ENCODE peak calls at places on chromosome 12, in seven cellular contexts. S is GM23338, V is fibroblast of lung, Z is DND-41, P is endothelial cell of umbilical vein, E is mammary epithelial cell, Y is MM.1S. A is an unnamed sample.

GRCh38 chr12:6547987-6548386 is 7.9 kb downstream of the IFFO1 start:
- DNase-seq in S (no peak), V (peak), Z (no peak), P (peak), E (peak), Y (no peak), A (peak)

GRCh38 chr12:53825246-53826081 is 73.7 kb upstream of the CISTR start:
- DNase-seq in S (no peak), V (peak), Z (no peak), P (no peak), E (peak), Y (no peak), A (no peak)

GRCh38 chr12:52020539-52021336 is 14.0 kb downstream of the TAMALIN start:
- DNase-seq in S (peak), V (peak), Z (peak), P (peak), E (no peak), Y (peak), A (no peak)

GRCh38 chr12:66965613-66966012 is 286.7 kb upstream of the GRIP1 start:
- DNase-seq in S (no peak), V (no peak), Z (no peak), P (no peak), E (peak), Y (no peak), A (no peak)

GRCh38 chr12:18861287-18861858 is 123.5 kb downstream of the CAPZA3 start:
- DNase-seq in S (no peak), V (peak), Z (no peak), P (peak), E (peak), Y (peak), A (peak)

GRCh38 chr12:115963030-115963480 is 314.4 kb downstream of the MED13L start:
- DNase-seq in S (no peak), V (peak), Z (no peak), P (no peak), E (peak), Y (no peak), A (peak)

GRCh38 chr12:46921754-46922113 is 95.9 kb upstream of the SLC38A4 start:
- DNase-seq in S (no peak), V (peak), Z (no peak), P (no peak), E (no peak), Y (no peak), A (peak)

GRCh38 chr12:48796976-48797375 is 8.1 kb upstream of the ADCY6 start:
- DNase-seq in S (no peak), V (no peak), Z (no peak), P (no peak), E (no peak), Y (no peak), A (peak)

GRCh38 chr12:104064031-104064841 is at the start of gene HCFC2:
- DNase-seq in S (peak), V (peak), Z (peak), P (peak), E (peak), Y (peak), A (peak)

GRCh38 chr12:27305673-27306504 is 26.7 kb upstream of the BMAL2 start:
- DNase-seq in S (peak), V (peak), Z (no peak), P (peak), E (no peak), Y (peak), A (peak)

GRCh38 chr12:116604151-116604550 is 45.0 kb downstream of the MAP1LC3B2 start:
- DNase-seq in S (no peak), V (no peak), Z (no peak), P (no peak), E (no peak), Y (no peak), A (no peak)

GRCh38 chr12:101040936-101041335 is 169.1 kb downstream of the SLC5A8 start:
- DNase-seq in S (no peak), V (no peak), Z (no peak), P (peak), E (no peak), Y (no peak), A (no peak)

GRCh38 chr12:116542345-116542950 is 16.7 kb upstream of the MAP1LC3B2 start:
- DNase-seq in S (no peak), V (no peak), Z (no peak), P (peak), E (no peak), Y (no peak), A (no peak)

GRCh38 chr12:105426766-105427165 is 96.3 kb downstream of the C12orf75 start:
- DNase-seq in S (no peak), V (no peak), Z (no peak), P (no peak), E (no peak), Y (no peak), A (no peak)

GRCh38 chr12:71755146-71755892 is 656 bp downstream of the RAB21 start:
- DNase-seq in S (peak), V (peak), Z (no peak), P (peak), E (peak), Y (peak), A (peak)

GRCh38 chr12:71476513-71476912 is 36.9 kb downstream of the LGR5 start:
- DNase-seq in S (no peak), V (peak), Z (no peak), P (no peak), E (peak), Y (no peak), A (peak)

GRCh38 chr12:111741235-111741812 is 25.4 kb upstream of the ALDH2 start:
- DNase-seq in S (no peak), V (no peak), Z (no peak), P (peak), E (no peak), Y (no peak), A (peak)

GRCh38 chr12:126343352-126343751 is 1278.1 kb downstream of the AACS start:
- DNase-seq in S (no peak), V (peak), Z (no peak), P (no peak), E (no peak), Y (no peak), A (no peak)

GRCh38 chr12:54195736-54196347 is 7.1 kb upstream of the SMUG1 start:
- DNase-seq in S (no peak), V (peak), Z (no peak), P (peak), E (no peak), Y (no peak), A (peak)

GRCh38 chr12:110639336-110640178 is 25.6 kb downstream of the TCTN1 start:
- DNase-seq in S (no peak), V (peak), Z (no peak), P (peak), E (peak), Y (peak), A (peak)

GRCh38 chr12:121576851-121577391 is 3.9 kb downstream of the KDM2B start:
- DNase-seq in S (peak), V (peak), Z (no peak), P (no peak), E (peak), Y (no peak), A (peak)

GRCh38 chr12:19026637-19027508 is 102.7 kb upstream of the PLEKHA5 start:
- DNase-seq in S (no peak), V (no peak), Z (no peak), P (no peak), E (no peak), Y (no peak), A (no peak)

GRCh38 chr12:52506858-52507715 is 13.1 kb downstream of the KRT5 start:
- DNase-seq in S (peak), V (peak), Z (no peak), P (peak), E (peak), Y (peak), A (peak)

GRCh38 chr12:84542289-84542688 is 370.3 kb downstream of the SLC6A15 start:
- DNase-seq in S (no peak), V (no peak), Z (no peak), P (no peak), E (no peak), Y (no peak), A (no peak)

GRCh38 chr12:7369274-7369729 is 65.4 kb downstream of the ACSM4 start:
- DNase-seq in S (no peak), V (no peak), Z (no peak), P (no peak), E (peak), Y (no peak), A (no peak)

GRCh38 chr12:4244868-4245267 is 28.7 kb upstream of the CCND2 start:
- DNase-seq in S (no peak), V (no peak), Z (no peak), P (no peak), E (no peak), Y (no peak), A (no peak)

GRCh38 chr12:122064034-122064777 is 14.3 kb upstream of the MLXIP start:
- DNase-seq in S (peak), V (peak), Z (peak), P (peak), E (peak), Y (peak), A (peak)

GRCh38 chr12:27805238-27805637 is 25.2 kb upstream of the MANSC4 start:
- DNase-seq in S (no peak), V (no peak), Z (no peak), P (peak), E (no peak), Y (no peak), A (no peak)

GRCh38 chr12:91210144-91210543 is 27.5 kb upstream of the DCN start:
- DNase-seq in S (no peak), V (no peak), Z (no peak), P (peak), E (no peak), Y (no peak), A (no peak)

GRCh38 chr12:47102845-47103666 is 23.3 kb upstream of the AMIGO2 start:
- DNase-seq in S (no peak), V (peak), Z (no peak), P (no peak), E (peak), Y (no peak), A (peak)

GRCh38 chr12:93080994-93081809 is 152.1 kb upstream of the EEA1 start:
- DNase-seq in S (peak), V (peak), Z (no peak), P (peak), E (peak), Y (no peak), A (peak)

GRCh38 chr12:6925239-6925542 is 2.6 kb upstream of the ATN1 start:
- DNase-seq in S (no peak), V (no peak), Z (no peak), P (no peak), E (no peak), Y (no peak), A (no peak)

GRCh38 chr12:38269897-38270296 is 46.7 kb upstream of the ALG10B start:
- DNase-seq in S (no peak), V (no peak), Z (no peak), P (no peak), E (peak), Y (no peak), A (no peak)

GRCh38 chr12:32451816-32452215 is 52.5 kb downstream of the FGD4 start:
- DNase-seq in S (no peak), V (no peak), Z (no peak), P (peak), E (no peak), Y (no peak), A (no peak)

GRCh38 chr12:32457251-32458025 is 58.1 kb downstream of the FGD4 start:
- DNase-seq in S (no peak), V (peak), Z (no peak), P (peak), E (no peak), Y (peak), A (peak)

GRCh38 chr12:32454075-32454474 is 54.7 kb downstream of the FGD4 start:
- DNase-seq in S (peak), V (peak), Z (no peak), P (peak), E (peak), Y (no peak), A (peak)

GRCh38 chr12:32455607-32456063 is 56.3 kb downstream of the FGD4 start:
- DNase-seq in S (peak), V (peak), Z (no peak), P (peak), E (peak), Y (peak), A (peak)

DNA sequence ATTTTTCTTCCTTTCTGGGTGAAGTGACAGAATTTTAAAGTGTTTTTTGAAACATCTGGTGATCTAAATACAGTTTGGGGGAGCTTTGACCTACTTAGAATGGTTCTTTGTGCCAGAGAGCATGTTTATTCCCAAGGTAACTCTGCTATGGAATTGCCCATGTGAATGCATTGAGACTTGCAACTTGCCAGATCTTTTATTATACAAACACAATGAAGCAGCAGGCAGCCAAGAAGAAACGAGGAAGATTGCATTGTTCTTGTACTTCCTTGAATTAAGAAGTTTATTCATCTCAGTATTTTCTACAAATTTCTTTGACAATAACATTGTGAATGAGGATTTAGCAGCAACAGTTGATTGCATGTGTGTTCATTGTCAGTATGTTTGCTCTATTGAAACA is 55.5 kb downstream of the FGD4 start:
- DNase-seq in S (peak), V (no peak), Z (no peak), P (peak), E (no peak), Y (no peak), A (no peak)
- H3K4me3 ChIP-seq in S (peak), V (no peak), Z (no peak), P (peak), E (no peak), Y (no peak), A (no peak)

DNA sequence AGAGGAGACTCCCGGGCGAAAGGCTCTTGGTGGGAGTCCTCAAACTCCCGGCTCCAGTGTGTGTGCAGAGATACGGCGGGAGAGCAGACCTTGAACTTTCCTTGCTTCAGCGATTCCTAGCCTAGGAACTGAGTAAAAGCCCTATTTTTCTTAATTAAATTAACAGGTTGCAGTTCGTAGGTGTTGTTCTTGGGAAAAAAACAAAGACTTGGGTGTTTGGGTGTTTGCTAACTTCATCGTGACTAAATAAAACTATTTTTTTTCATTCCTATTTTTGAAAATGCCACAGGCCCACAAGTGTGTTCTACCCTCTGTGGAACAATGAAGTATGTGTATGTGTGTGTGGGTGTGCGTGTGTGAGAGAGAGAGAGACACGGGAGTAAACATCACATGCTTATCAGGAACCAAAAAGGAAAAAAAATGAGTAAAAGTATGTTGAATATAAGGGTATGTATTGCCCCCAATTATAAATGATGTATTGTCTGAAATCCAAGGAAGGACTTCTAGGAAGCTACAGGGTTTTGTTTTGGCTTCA is 641 bp downstream of the TMEM117 start:
- DNase-seq in S (no peak), V (peak), Z (no peak), P (peak), E (no peak), Y (peak), A (peak)
- H3K27ac ChIP-seq in S (no peak), V (peak), Z (no peak), P (peak), E (peak), Y (peak), A (peak)

GRCh38 chr12:82937151-82937550 is 250.4 kb downstream of the TMTC2 start:
- DNase-seq in S (no peak), V (peak), Z (no peak), P (no peak), E (no peak), Y (no peak), A (peak)

DNA sequence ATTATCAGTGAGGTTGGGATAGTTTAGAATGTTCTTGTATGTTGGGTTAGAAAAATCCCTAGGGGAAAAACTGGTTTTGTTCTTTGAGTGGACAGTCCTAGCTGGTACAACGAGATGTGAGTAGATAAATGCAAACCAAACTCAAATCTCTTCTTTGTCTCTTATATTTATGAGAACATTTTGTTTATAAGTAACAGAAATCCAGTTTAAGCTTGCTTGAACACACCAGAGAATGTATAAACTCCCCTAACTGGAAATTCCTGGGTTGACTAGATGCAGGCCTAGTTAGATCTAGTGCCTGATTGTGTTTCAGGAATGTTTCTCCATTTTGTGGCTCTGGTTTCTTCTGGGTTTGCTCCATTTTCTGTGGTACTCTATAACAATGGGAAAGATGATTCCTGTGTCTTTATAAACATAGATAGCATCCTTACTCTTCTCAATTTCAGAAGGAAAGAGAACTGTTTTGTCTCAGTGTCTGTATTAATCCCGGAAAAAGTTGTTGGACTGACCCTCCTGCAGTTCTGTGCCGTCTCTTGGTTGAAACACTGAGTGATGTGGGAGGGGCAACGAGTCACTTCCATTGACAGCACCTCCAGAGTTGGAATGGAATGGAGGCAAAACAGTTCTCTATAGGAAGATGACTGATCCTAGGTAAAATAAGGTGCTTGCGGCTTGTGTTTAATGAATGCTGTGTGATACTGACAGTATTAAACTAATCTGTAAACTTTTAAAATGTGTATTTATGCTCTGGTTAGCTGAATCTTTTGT is 244.8 kb downstream of the TMTC2 start:
- DNase-seq in S (peak), V (no peak), Z (no peak), P (no peak), E (peak), Y (no peak), A (no peak)
- H2AFZ ChIP-seq in S (no peak), V (no peak), Z (no peak), P (peak), E (peak), Y (no peak), A (peak)

GRCh38 chr12:109463776-109464175 is 13.3 kb downstream of the KCTD10 start:
- DNase-seq in S (no peak), V (no peak), Z (no peak), P (no peak), E (no peak), Y (no peak), A (no peak)
- H3K4me3 ChIP-seq in S (peak), V (peak), Z (no peak), P (no peak), E (no peak), Y (no peak), A (peak)

GRCh38 chr12:124665516-124665915 is 98.1 kb upstream of the NCOR2 start:
- DNase-seq in S (no peak), V (no peak), Z (no peak), P (no peak), E (no peak), Y (no peak), A (peak)
- H3K27ac ChIP-seq in S (no peak), V (no peak), Z (no peak), P (no peak), E (no peak), Y (no peak), A (no peak)

DNA sequence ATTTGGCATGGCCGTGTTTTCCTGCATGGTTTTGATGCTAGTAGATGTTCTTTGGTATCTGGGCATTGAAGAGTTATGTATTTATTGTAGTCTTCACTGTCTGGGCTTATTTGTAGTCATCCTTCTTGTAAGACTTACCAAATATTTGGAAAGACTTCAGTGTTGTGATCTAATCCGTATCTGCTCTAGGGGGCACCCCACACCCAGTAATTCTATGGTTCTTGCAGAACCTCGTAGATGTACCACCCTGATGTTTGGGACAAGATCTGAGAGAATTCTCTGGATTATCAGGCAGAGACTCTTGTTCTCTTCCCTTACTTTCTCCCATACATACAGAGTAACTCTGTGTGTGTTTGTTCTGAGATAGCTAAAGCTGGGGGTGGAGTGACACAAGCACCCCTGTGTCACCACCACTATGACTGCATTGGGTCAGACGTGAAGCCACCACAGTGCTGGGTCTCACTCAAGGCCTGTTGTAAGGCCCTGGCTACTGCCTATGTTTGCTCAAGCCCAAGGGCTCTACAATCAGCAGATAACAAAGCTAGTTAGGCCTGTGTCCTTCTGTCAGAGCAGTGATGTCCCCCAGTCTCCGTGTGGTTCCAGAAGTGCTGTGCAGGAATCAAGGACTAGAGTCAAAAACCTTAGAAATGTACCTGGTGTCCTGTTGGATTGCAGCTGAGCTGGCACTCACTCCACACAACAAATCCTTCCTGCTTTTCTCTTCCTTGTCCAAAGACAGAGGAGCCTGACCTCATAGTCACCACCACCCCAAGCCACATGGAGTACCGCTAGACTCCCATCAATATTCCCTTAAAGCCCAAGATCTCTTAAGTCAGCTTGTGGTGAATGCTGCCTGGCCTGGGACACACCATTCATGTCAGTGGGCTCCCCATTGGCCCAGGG is 9.5 kb downstream of the RDH16 start:
- DNase-seq in S (peak), V (no peak), Z (no peak), P (peak), E (no peak), Y (no peak), A (no peak)
- H2AFZ ChIP-seq in S (no peak), V (no peak), Z (no peak), P (no peak), E (no peak), Y (no peak), A (no peak)

A was measured in astrocyte.